ENCODE peak calls at places on chromosomes 3 and 15, in eight cellular contexts. B is astrocyte of the spinal cord, I is cardiac muscle cell, C is NCI-H345, R is lower lobe of right lung, L is hippocampal formation, V is left colon, W is left cardiac atrium. M is an unnamed sample.

GRCh38 chr3:63625161-63625560 is 27.3 kb upstream of the SNTN start:
- DNase-seq in B (peak; percentile 79), I (peak; percentile 64), C (peak; percentile 88), R (no peak), L (no peak), V (no peak), W (no peak), M (peak; percentile 71)

GRCh38 chr3:89046661-89047060 is 60.8 kb upstream of the EPHA3 start:
- DNase-seq in B (no peak), I (no peak), C (no peak), R (no peak), L (no peak), V (no peak), W (no peak), M (no peak)

GRCh38 chr3:52777959-52778805 is 783 bp downstream of the ITIH1 start:
- DNase-seq in B (no peak), I (no peak), C (no peak), R (peak; percentile 20), L (no peak), V (peak; percentile 11), W (peak; percentile 8), M (no peak)

GRCh38 chr15:80902298-80902801 is 87.3 kb downstream of the MESD start:
- DNase-seq in B (no peak), I (peak; percentile 21), C (no peak), R (no peak), L (no peak), V (no peak), W (peak; percentile 56), M (no peak)

GRCh38 chr3:162538466-162538865 is 1041.9 kb downstream of the OTOL1 start:
- DNase-seq in B (no peak), I (no peak), C (no peak), R (no peak), L (no peak), V (no peak), W (no peak), M (no peak)

GRCh38 chr3:123700791-123701712 is 116.2 kb upstream of the HACD2 start:
- DNase-seq in B (no peak), I (no peak), C (no peak), R (no peak), L (no peak), V (peak; percentile 74), W (no peak), M (no peak)

GRCh38 chr3:74844428-74844827 is 230.0 kb upstream of the CNTN3 start:
- DNase-seq in B (no peak), I (no peak), C (no peak), R (no peak), L (no peak), V (no peak), W (no peak), M (no peak)

GRCh38 chr15:74781673-74782595 is at the start of gene CSK:
- DNase-seq in B (peak; percentile 33), I (peak; percentile 76), C (peak; percentile 68), R (peak; percentile 83), L (peak; percentile 47), V (no peak), W (peak; percentile 83), M (peak; percentile 78)

GRCh38 chr3:124409650-124410275 is 320.5 kb upstream of the UMPS start:
- DNase-seq in B (peak; percentile 32), I (peak; percentile 12), C (no peak), R (no peak), L (no peak), V (no peak), W (no peak), M (no peak)

GRCh38 chr3:101193957-101194356 is 126.4 kb downstream of the IMPG2 start:
- DNase-seq in B (peak; percentile 33), I (peak; percentile 31), C (no peak), R (no peak), L (no peak), V (no peak), W (no peak), M (no peak)

GRCh38 chr15:52193791-52194190 is 2.6 kb upstream of the GNB5 start:
- DNase-seq in B (no peak), I (no peak), C (no peak), R (no peak), L (no peak), V (no peak), W (no peak), M (no peak)

GRCh38 chr15:101055411-101055810 is 136.3 kb downstream of the LRRK1 start:
- DNase-seq in B (no peak), I (no peak), C (no peak), R (no peak), L (no peak), V (no peak), W (no peak), M (no peak)

GRCh38 chr3:15443826-15444524 is 16.6 kb downstream of the EAF1 start:
- DNase-seq in B (peak; percentile 89), I (peak; percentile 87), C (no peak), R (no peak), L (no peak), V (no peak), W (no peak), M (no peak)

GRCh38 chr3:174355505-174355904 is 503.6 kb upstream of the NAALADL2 start:
- DNase-seq in B (no peak), I (peak; percentile 42), C (no peak), R (no peak), L (no peak), V (no peak), W (no peak), M (peak; percentile 64)

GRCh38 chr3:17579289-17580031 is 163.0 kb downstream of the TBC1D5 start:
- DNase-seq in B (peak; percentile 11), I (peak; percentile 48), C (no peak), R (no peak), L (no peak), V (no peak), W (no peak), M (no peak)

GRCh38 chr15:66594836-66595235 is 29.0 kb upstream of the LCTL start:
- DNase-seq in B (no peak), I (no peak), C (no peak), R (peak; percentile 20), L (no peak), V (no peak), W (no peak), M (no peak)

GRCh38 chr3:133293397-133294107 is 106.3 kb upstream of the BFSP2 start:
- DNase-seq in B (peak; percentile 44), I (no peak), C (no peak), R (no peak), L (no peak), V (no peak), W (no peak), M (no peak)

GRCh38 chr3:167913218-167913902 is 177.8 kb downstream of the SERPINI1 start:
- DNase-seq in B (peak; percentile 28), I (peak; percentile 78), C (no peak), R (peak; percentile 43), L (no peak), V (no peak), W (no peak), M (no peak)

GRCh38 chr15:78977091-78977571 is 32.3 kb upstream of the CTSH start:
- DNase-seq in B (no peak), I (no peak), C (no peak), R (no peak), L (no peak), V (no peak), W (no peak), M (no peak)

GRCh38 chr15:76983588-76984379 is 11.1 kb upstream of the PSTPIP1 start:
- DNase-seq in B (no peak), I (peak; percentile 21), C (no peak), R (no peak), L (no peak), V (no peak), W (no peak), M (no peak)

GRCh38 chr3:169528289-169528688 is 135.2 kb downstream of the MECOM start:
- DNase-seq in B (peak; percentile 50), I (peak; percentile 44), C (no peak), R (no peak), L (no peak), V (no peak), W (no peak), M (no peak)

GRCh38 chr3:110680365-110680909 is 391.2 kb upstream of the NECTIN3 start:
- DNase-seq in B (no peak), I (no peak), C (no peak), R (no peak), L (no peak), V (no peak), W (no peak), M (no peak)

GRCh38 chr3:188229177-188229576 is 75.2 kb downstream of the LPP start:
- DNase-seq in B (no peak), I (no peak), C (no peak), R (no peak), L (no peak), V (no peak), W (no peak), M (no peak)

GRCh38 chr3:140711043-140711718 is 33.3 kb downstream of the TRIM42 start:
- DNase-seq in B (no peak), I (no peak), C (no peak), R (no peak), L (no peak), V (no peak), W (no peak), M (no peak)

GRCh38 chr15:22954326-22954725 is 25.8 kb downstream of the CYFIP1 start:
- DNase-seq in B (no peak), I (no peak), C (no peak), R (no peak), L (no peak), V (no peak), W (no peak), M (no peak)

GRCh38 chr15:40739854-40740253 is 15.2 kb downstream of the RMDN3 start:
- DNase-seq in B (no peak), I (no peak), C (no peak), R (no peak), L (no peak), V (no peak), W (no peak), M (no peak)

GRCh38 chr3:12829886-12830784 is 11.2 kb downstream of the RPL32 start:
- DNase-seq in B (no peak), I (no peak), C (no peak), R (no peak), L (no peak), V (no peak), W (no peak), M (no peak)

GRCh38 chr3:42725454-42725853 is 22.9 kb upstream of the HHATL start:
- DNase-seq in B (no peak), I (no peak), C (no peak), R (no peak), L (peak; percentile 73), V (no peak), W (no peak), M (no peak)

GRCh38 chr15:58046467-58046866 is 19.0 kb downstream of the ALDH1A2 start:
- DNase-seq in B (no peak), I (peak; percentile 54), C (no peak), R (no peak), L (no peak), V (no peak), W (no peak), M (no peak)

GRCh38 chr3:52041118-52041847 is 15.1 kb downstream of the DUSP7 start:
- DNase-seq in B (no peak), I (no peak), C (no peak), R (no peak), L (peak; percentile 87), V (no peak), W (no peak), M (no peak)

GRCh38 chr15:90643301-90643632 is 73.9 kb upstream of the BLM start:
- DNase-seq in B (no peak), I (no peak), C (no peak), R (peak; percentile 36), L (no peak), V (no peak), W (no peak), M (no peak)

GRCh38 chr3:142866841-142867631 is 21.8 kb downstream of the PCOLCE2 start:
- DNase-seq in B (no peak), I (no peak), C (peak; percentile 17), R (no peak), L (no peak), V (no peak), W (no peak), M (peak; percentile 84)

GRCh38 chr3:100556656-100557310 is 52.6 kb upstream of the ADGRG7 start:
- DNase-seq in B (peak; percentile 74), I (peak; percentile 60), C (peak; percentile 2), R (no peak), L (no peak), V (no peak), W (no peak), M (no peak)

M was measured in NCI-H1417.